ENCODE peak calls at places on chromosome 4, in ten cellular contexts. One of them, this sample, is unnamed.

GRCh38 chr4:41832961-41833360 is 84.4 kb upstream of the PHOX2B start:
- DNase-seq in retinal pigment epithelial cell: no peak
- DNase-seq in astrocyte of the spinal cord: no peak
- DNase-seq in psoas muscle: no peak
- DNase-seq in AG04450: no peak
- DNase-seq in brain microvascular endothelial cell: no peak
- DNase-seq in MM.1S: no peak
- DNase-seq in HCT116: no peak
- DNase-seq in IMR-90: no peak
- DNase-seq in lower lobe of right lung: no peak
- DNase-seq in this sample: no peak

GRCh38 chr4:33831667-33832066 is 2412.6 kb downstream of the ARAP2 start:
- DNase-seq in IMR-90: peak
- DNase-seq in astrocyte of the spinal cord: no peak
- DNase-seq in HCT116: no peak
- DNase-seq in AG04450: no peak
- DNase-seq in brain microvascular endothelial cell: no peak
- DNase-seq in retinal pigment epithelial cell: no peak
- DNase-seq in psoas muscle: no peak
- DNase-seq in MM.1S: no peak
- DNase-seq in lower lobe of right lung: no peak
- DNase-seq in this sample: no peak

GRCh38 chr4:154588198-154588597 is 2.3 kb downstream of the FGA start:
- DNase-seq in retinal pigment epithelial cell: no peak
- DNase-seq in HCT116: no peak
- DNase-seq in astrocyte of the spinal cord: no peak
- DNase-seq in AG04450: no peak
- DNase-seq in psoas muscle: no peak
- DNase-seq in brain microvascular endothelial cell: no peak
- DNase-seq in lower lobe of right lung: no peak
- DNase-seq in IMR-90: no peak
- DNase-seq in MM.1S: no peak
- DNase-seq in this sample: no peak

GRCh38 chr4:73450398-73451004 is 14.5 kb downstream of the AFP start:
- DNase-seq in HCT116: no peak
- DNase-seq in IMR-90: peak
- DNase-seq in lower lobe of right lung: no peak
- DNase-seq in retinal pigment epithelial cell: peak
- DNase-seq in brain microvascular endothelial cell: peak
- DNase-seq in AG04450: peak
- DNase-seq in astrocyte of the spinal cord: peak
- DNase-seq in psoas muscle: peak
- DNase-seq in MM.1S: no peak
- DNase-seq in this sample: peak

GRCh38 chr4:105622269-105622668 is 69.8 kb downstream of the ARHGEF38 start:
- DNase-seq in psoas muscle: no peak
- DNase-seq in HCT116: no peak
- DNase-seq in MM.1S: no peak
- DNase-seq in astrocyte of the spinal cord: no peak
- DNase-seq in IMR-90: no peak
- DNase-seq in retinal pigment epithelial cell: no peak
- DNase-seq in AG04450: no peak
- DNase-seq in lower lobe of right lung: no peak
- DNase-seq in brain microvascular endothelial cell: no peak
- DNase-seq in this sample: no peak

GRCh38 chr4:52202251-52202779 is 151.2 kb downstream of the SPATA18 start:
- DNase-seq in AG04450: no peak
- DNase-seq in IMR-90: no peak
- DNase-seq in brain microvascular endothelial cell: no peak
- DNase-seq in astrocyte of the spinal cord: no peak
- DNase-seq in lower lobe of right lung: no peak
- DNase-seq in psoas muscle: no peak
- DNase-seq in retinal pigment epithelial cell: no peak
- DNase-seq in MM.1S: no peak
- DNase-seq in HCT116: no peak
- DNase-seq in this sample: peak

GRCh38 chr4:82710202-82710929 is 88.2 kb downstream of the SCD5 start:
- DNase-seq in brain microvascular endothelial cell: no peak
- DNase-seq in MM.1S: no peak
- DNase-seq in IMR-90: no peak
- DNase-seq in AG04450: no peak
- DNase-seq in astrocyte of the spinal cord: no peak
- DNase-seq in psoas muscle: no peak
- DNase-seq in lower lobe of right lung: no peak
- DNase-seq in HCT116: no peak
- DNase-seq in retinal pigment epithelial cell: no peak
- DNase-seq in this sample: peak

GRCh38 chr4:70704333-70705145 is 16.2 kb downstream of the UTP3 start:
- DNase-seq in retinal pigment epithelial cell: no peak
- DNase-seq in HCT116: peak
- DNase-seq in astrocyte of the spinal cord: peak
- DNase-seq in MM.1S: peak
- DNase-seq in AG04450: no peak
- DNase-seq in lower lobe of right lung: peak
- DNase-seq in psoas muscle: peak
- DNase-seq in brain microvascular endothelial cell: peak
- DNase-seq in IMR-90: peak
- DNase-seq in this sample: peak

GRCh38 chr4:26020896-26021295 is 106.9 kb downstream of the SMIM20 start:
- DNase-seq in astrocyte of the spinal cord: peak
- DNase-seq in retinal pigment epithelial cell: no peak
- DNase-seq in HCT116: no peak
- DNase-seq in psoas muscle: no peak
- DNase-seq in lower lobe of right lung: no peak
- DNase-seq in MM.1S: no peak
- DNase-seq in AG04450: peak
- DNase-seq in IMR-90: peak
- DNase-seq in brain microvascular endothelial cell: peak
- DNase-seq in this sample: no peak

GRCh38 chr4:164937576-164938270 is 39.7 kb downstream of the TRIM61 start:
- DNase-seq in astrocyte of the spinal cord: no peak
- DNase-seq in retinal pigment epithelial cell: no peak
- DNase-seq in lower lobe of right lung: no peak
- DNase-seq in MM.1S: peak
- DNase-seq in IMR-90: peak
- DNase-seq in psoas muscle: peak
- DNase-seq in AG04450: no peak
- DNase-seq in HCT116: no peak
- DNase-seq in brain microvascular endothelial cell: peak
- DNase-seq in this sample: peak
- H3K4me3 ChIP-seq in astrocyte of the spinal cord: no peak
- H3K4me3 ChIP-seq in retinal pigment epithelial cell: no peak
- H3K4me3 ChIP-seq in lower lobe of right lung: no peak
- H3K4me3 ChIP-seq in MM.1S: no peak
- H3K4me3 ChIP-seq in IMR-90: no peak
- H3K4me3 ChIP-seq in psoas muscle: no peak
- H3K4me3 ChIP-seq in AG04450: no peak
- H3K4me3 ChIP-seq in HCT116: no peak
- H3K4me3 ChIP-seq in brain microvascular endothelial cell: no peak
- H3K4me3 ChIP-seq in this sample: no peak

GRCh38 chr4:183362916-183363542 is 40.8 kb upstream of the CLDN24 start:
- DNase-seq in IMR-90: peak
- DNase-seq in astrocyte of the spinal cord: peak
- DNase-seq in AG04450: no peak
- DNase-seq in HCT116: peak
- DNase-seq in brain microvascular endothelial cell: peak
- DNase-seq in lower lobe of right lung: no peak
- DNase-seq in psoas muscle: no peak
- DNase-seq in retinal pigment epithelial cell: no peak
- DNase-seq in MM.1S: no peak
- DNase-seq in this sample: peak
- TF ChIP-seq CTCF in IMR-90: peak
- TF ChIP-seq CTCF in astrocyte of the spinal cord: peak
- TF ChIP-seq CTCF in AG04450: peak
- TF ChIP-seq CTCF in HCT116: peak
- TF ChIP-seq CTCF in brain microvascular endothelial cell: peak
- TF ChIP-seq CTCF in lower lobe of right lung: no peak
- TF ChIP-seq CTCF in psoas muscle: no peak
- TF ChIP-seq CTCF in retinal pigment epithelial cell: peak
- TF ChIP-seq CTCF in MM.1S: no peak
- TF ChIP-seq CTCF in this sample: peak

DNA sequence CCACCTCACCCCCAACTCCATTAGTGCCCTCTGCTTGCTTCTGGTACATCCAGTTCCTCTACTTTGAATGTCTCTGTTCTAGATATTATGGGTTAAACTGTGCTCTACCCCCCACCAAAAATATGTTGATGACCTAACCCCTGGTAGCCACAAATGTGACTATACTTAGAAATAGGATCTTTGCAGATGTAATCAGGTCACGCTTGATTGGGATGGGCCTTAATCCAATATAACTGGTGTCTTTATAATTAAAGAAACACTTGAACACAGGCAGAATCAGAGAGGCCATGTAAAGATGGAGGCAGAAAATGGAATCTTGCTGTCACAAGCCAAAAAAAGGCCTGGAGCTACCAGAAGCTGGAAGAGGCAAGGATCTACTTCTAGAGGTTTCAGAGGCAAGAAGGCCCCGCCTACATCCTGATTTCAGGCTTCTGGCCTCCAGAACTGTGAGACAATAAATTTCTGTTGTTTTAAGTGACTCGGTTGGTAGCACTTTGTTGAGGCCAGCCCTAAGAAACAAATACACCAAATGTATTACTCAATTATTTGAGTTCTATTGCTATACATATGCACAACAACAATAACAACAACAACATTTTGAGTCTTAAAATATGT is 220.0 kb downstream of the PPP3CA start:
- DNase-seq in HCT116: no peak
- DNase-seq in astrocyte of the spinal cord: peak
- DNase-seq in IMR-90: no peak
- DNase-seq in MM.1S: no peak
- DNase-seq in AG04450: no peak
- DNase-seq in brain microvascular endothelial cell: no peak
- DNase-seq in psoas muscle: no peak
- DNase-seq in lower lobe of right lung: no peak
- DNase-seq in retinal pigment epithelial cell: no peak
- DNase-seq in this sample: no peak
- H3K4me3 ChIP-seq in HCT116: no peak
- H3K4me3 ChIP-seq in astrocyte of the spinal cord: no peak
- H3K4me3 ChIP-seq in IMR-90: no peak
- H3K4me3 ChIP-seq in MM.1S: no peak
- H3K4me3 ChIP-seq in AG04450: no peak
- H3K4me3 ChIP-seq in brain microvascular endothelial cell: no peak
- H3K4me3 ChIP-seq in psoas muscle: no peak
- H3K4me3 ChIP-seq in lower lobe of right lung: no peak
- H3K4me3 ChIP-seq in retinal pigment epithelial cell: no peak
- H3K4me3 ChIP-seq in this sample: no peak

DNA sequence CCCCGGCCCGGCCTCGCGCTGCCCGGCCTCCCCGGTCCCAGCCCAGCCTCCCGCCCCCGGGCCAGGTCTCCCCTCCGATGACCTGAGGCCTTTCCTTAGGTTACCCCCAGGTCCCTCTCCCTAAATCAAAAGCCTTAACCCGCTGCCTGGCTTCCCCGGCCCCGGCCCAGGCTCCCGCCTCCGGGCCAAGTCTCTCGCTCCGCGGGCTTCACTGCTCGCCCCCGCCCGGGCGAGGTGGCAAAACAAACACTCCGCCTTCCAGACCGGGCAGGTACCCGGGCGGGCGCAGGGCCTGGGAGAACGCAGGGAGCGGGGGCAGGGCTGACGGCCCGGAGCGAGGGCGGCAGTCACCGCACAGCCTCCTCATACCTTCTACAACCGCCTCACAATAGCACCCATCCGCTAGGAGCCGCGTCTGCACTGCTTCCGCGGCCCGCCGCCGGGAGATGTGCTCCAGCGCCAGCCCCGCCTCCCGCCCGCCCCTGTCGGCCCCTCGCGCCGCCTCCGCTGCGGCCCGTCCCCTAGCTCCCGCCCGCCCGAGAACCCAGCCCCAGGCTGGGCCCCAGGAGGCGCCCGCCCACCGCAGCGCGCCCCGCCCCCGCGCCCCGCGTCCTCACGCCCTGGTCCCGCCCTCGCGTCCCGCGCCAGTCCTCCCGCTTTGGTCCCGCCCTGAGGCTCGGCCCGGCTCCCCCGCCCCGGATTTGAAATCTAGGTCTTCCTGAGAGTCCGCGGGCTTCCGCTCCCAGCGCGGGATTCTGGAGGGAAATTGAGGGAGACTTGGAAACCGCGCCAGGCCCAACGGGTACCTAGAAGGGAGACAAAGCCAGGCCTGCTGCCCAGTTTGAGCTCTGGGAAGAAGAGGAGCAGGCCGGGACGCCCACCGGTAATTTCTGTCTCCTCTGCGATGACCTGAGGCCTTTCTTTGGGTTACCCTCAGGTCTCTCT is at the start of the genes CASP3 and PRIMPOL:
- DNase-seq in HCT116: peak
- DNase-seq in lower lobe of right lung: peak
- DNase-seq in MM.1S: peak
- DNase-seq in retinal pigment epithelial cell: peak
- DNase-seq in psoas muscle: peak
- DNase-seq in brain microvascular endothelial cell: peak
- DNase-seq in AG04450: peak
- DNase-seq in IMR-90: peak
- DNase-seq in astrocyte of the spinal cord: peak
- DNase-seq in this sample: peak
- TF ChIP-seq CTCF in HCT116: no peak
- TF ChIP-seq CTCF in lower lobe of right lung: peak
- TF ChIP-seq CTCF in MM.1S: peak
- TF ChIP-seq CTCF in retinal pigment epithelial cell: peak
- TF ChIP-seq CTCF in psoas muscle: peak
- TF ChIP-seq CTCF in brain microvascular endothelial cell: peak
- TF ChIP-seq CTCF in AG04450: peak
- TF ChIP-seq CTCF in IMR-90: peak
- TF ChIP-seq CTCF in astrocyte of the spinal cord: peak
- TF ChIP-seq CTCF in this sample: peak

GRCh38 chr4:89249313-89249712 is 58.3 kb downstream of the GPRIN3 start:
- DNase-seq in astrocyte of the spinal cord: no peak
- DNase-seq in psoas muscle: no peak
- DNase-seq in HCT116: no peak
- DNase-seq in lower lobe of right lung: no peak
- DNase-seq in retinal pigment epithelial cell: no peak
- DNase-seq in brain microvascular endothelial cell: no peak
- DNase-seq in MM.1S: no peak
- DNase-seq in AG04450: no peak
- DNase-seq in IMR-90: no peak
- DNase-seq in this sample: no peak
- H3K4me3 ChIP-seq in astrocyte of the spinal cord: no peak
- H3K4me3 ChIP-seq in psoas muscle: no peak
- H3K4me3 ChIP-seq in HCT116: no peak
- H3K4me3 ChIP-seq in lower lobe of right lung: no peak
- H3K4me3 ChIP-seq in retinal pigment epithelial cell: no peak
- H3K4me3 ChIP-seq in brain microvascular endothelial cell: no peak
- H3K4me3 ChIP-seq in MM.1S: no peak
- H3K4me3 ChIP-seq in AG04450: no peak
- H3K4me3 ChIP-seq in IMR-90: no peak
- H3K4me3 ChIP-seq in this sample: no peak

GRCh38 chr4:43709443-43709842 is 739.2 kb downstream of the KCTD8 start:
- DNase-seq in brain microvascular endothelial cell: no peak
- DNase-seq in IMR-90: no peak
- DNase-seq in HCT116: no peak
- DNase-seq in MM.1S: no peak
- DNase-seq in psoas muscle: no peak
- DNase-seq in retinal pigment epithelial cell: no peak
- DNase-seq in astrocyte of the spinal cord: no peak
- DNase-seq in AG04450: no peak
- DNase-seq in lower lobe of right lung: no peak
- DNase-seq in this sample: no peak
- TF ChIP-seq CTCF in brain microvascular endothelial cell: no peak
- TF ChIP-seq CTCF in IMR-90: no peak
- TF ChIP-seq CTCF in HCT116: no peak
- TF ChIP-seq CTCF in MM.1S: peak
- TF ChIP-seq CTCF in psoas muscle: no peak
- TF ChIP-seq CTCF in retinal pigment epithelial cell: peak
- TF ChIP-seq CTCF in astrocyte of the spinal cord: no peak
- TF ChIP-seq CTCF in AG04450: no peak
- TF ChIP-seq CTCF in lower lobe of right lung: no peak
- TF ChIP-seq CTCF in this sample: peak

This sample was measured in endodermal cell.